ENCODE peak calls at places on chromosomes 13 and 19, in eight cellular contexts. E is hippocampal formation, N is neuronal stem cell, B is KG1, K is T follicular helper cell, Q is HFFc6, I is EH, W is NCI-H1048. Z is an unnamed sample.

GRCh38 chr19:23597661-23598060 is 89.4 kb downstream of the ZNF675 start:
- DNase-seq in E (no peak), N (no peak), B (no peak), K (no peak), Q (no peak), I (no peak), W (no peak), Z (no peak)

GRCh38 chr13:98691360-98691759 is 61.1 kb downstream of the SLC15A1 start:
- DNase-seq in E (no peak), N (no peak), B (no peak), K (no peak), Q (no peak), I (no peak), W (no peak), Z (no peak)

GRCh38 chr19:7395360-7395781 is 46.6 kb downstream of the ARHGEF18 start:
- DNase-seq in E (no peak), N (no peak), B (no peak), K (no peak), Q (peak; percentile 7), I (peak; percentile 25), W (no peak), Z (no peak)

GRCh38 chr19:1312732-1313694 is 27.3 kb downstream of the EFNA2 start:
- DNase-seq in E (no peak), N (no peak), B (no peak), K (no peak), Q (peak; percentile 30), I (peak; percentile 64), W (no peak), Z (no peak)

GRCh38 chr13:100600915-100601314 is 12.3 kb upstream of the GGACT start:
- DNase-seq in E (no peak), N (no peak), B (no peak), K (no peak), Q (no peak), I (no peak), W (no peak), Z (no peak)

GRCh38 chr19:18091217-18091608 is 4.5 kb upstream of the IL12RB1 start:
- DNase-seq in E (no peak), N (no peak), B (peak; percentile 28), K (peak; percentile 72), Q (no peak), I (no peak), W (no peak), Z (peak; percentile 79)

GRCh38 chr19:29129148-29129547 is 83.8 kb downstream of the UQCRFS1 start:
- DNase-seq in E (no peak), N (no peak), B (no peak), K (no peak), Q (no peak), I (no peak), W (no peak), Z (no peak)

GRCh38 chr13:30312859-30313258 is 5.5 kb upstream of the KATNAL1 start:
- DNase-seq in E (no peak), N (no peak), B (no peak), K (no peak), Q (no peak), I (peak; percentile 76), W (no peak), Z (no peak)

GRCh38 chr13:46643165-46643777 is 90.3 kb downstream of the LRCH1 start:
- DNase-seq in E (no peak), N (no peak), B (no peak), K (no peak), Q (no peak), I (no peak), W (no peak), Z (no peak)

GRCh38 chr19:40424637-40425449 is 949 bp downstream of the SERTAD1 start:
- DNase-seq in E (no peak), N (no peak), B (no peak), K (no peak), Q (no peak), I (peak; percentile 46), W (no peak), Z (peak; percentile 25)

GRCh38 chr19:45091031-45091918 is 1.7 kb upstream of the PPP1R37 start:
- DNase-seq in E (peak; percentile 98), N (peak; percentile 99), B (no peak), K (peak; percentile 95), Q (peak; percentile 99), I (peak; percentile 98), W (peak; percentile 98), Z (peak; percentile 96)

GRCh38 chr13:25901460-25902376 is 150.1 kb downstream of the SHISA2 start:
- DNase-seq in E (no peak), N (no peak), B (no peak), K (peak; percentile 34), Q (no peak), I (no peak), W (no peak), Z (peak; percentile 60)

GRCh38 chr13:73898276-73898675 is 235.9 kb downstream of the KLF12 start:
- DNase-seq in E (no peak), N (no peak), B (no peak), K (no peak), Q (peak; percentile 79), I (peak; percentile 88), W (no peak), Z (no peak)

GRCh38 chr19:4932711-4933110 is 23.4 kb downstream of the UHRF1 start:
- DNase-seq in E (no peak), N (no peak), B (no peak), K (no peak), Q (no peak), I (no peak), W (no peak), Z (no peak)

GRCh38 chr13:73945371-73945770 is 188.8 kb downstream of the KLF12 start:
- DNase-seq in E (no peak), N (no peak), B (no peak), K (no peak), Q (no peak), I (no peak), W (no peak), Z (no peak)

GRCh38 chr19:39196860-39197562 is at the start of gene NCCRP1:
- DNase-seq in E (no peak), N (peak; percentile 62), B (no peak), K (no peak), Q (no peak), I (no peak), W (no peak), Z (no peak)

GRCh38 chr13:47831265-47831664 is 169.8 kb downstream of the SUCLA2 start:
- DNase-seq in E (no peak), N (no peak), B (no peak), K (no peak), Q (no peak), I (no peak), W (no peak), Z (no peak)

GRCh38 chr19:10776900-10777650 is 58.9 kb downstream of the TMED1 start:
- DNase-seq in E (no peak), N (no peak), B (no peak), K (no peak), Q (no peak), I (no peak), W (no peak), Z (no peak)

GRCh38 chr19:5028229-5028886 is 59.4 kb downstream of the KDM4B start:
- DNase-seq in E (no peak), N (no peak), B (no peak), K (no peak), Q (no peak), I (no peak), W (no peak), Z (no peak)

GRCh38 chr13:100650321-100650720 is 24.3 kb downstream of the TMTC4 start:
- DNase-seq in E (peak; percentile 88), N (no peak), B (no peak), K (no peak), Q (no peak), I (no peak), W (no peak), Z (no peak)

GRCh38 chr13:110408286-110408685 is 101.2 kb downstream of the COL4A2 start:
- DNase-seq in E (no peak), N (no peak), B (no peak), K (no peak), Q (no peak), I (no peak), W (no peak), Z (no peak)

GRCh38 chr19:14440049-14440448 is 6.9 kb downstream of the PKN1 start:
- DNase-seq in E (peak; percentile 53), N (no peak), B (peak; percentile 90), K (peak; percentile 59), Q (no peak), I (no peak), W (no peak), Z (peak; percentile 63)

GRCh38 chr19:39498262-39499081 is at the start of gene DLL3:
- DNase-seq in E (no peak), N (no peak), B (no peak), K (no peak), Q (peak; percentile 40), I (peak; percentile 47), W (no peak), Z (no peak)

GRCh38 chr13:21594715-21595545 is 9.0 kb downstream of the MICU2 start:
- DNase-seq in E (no peak), N (no peak), B (no peak), K (no peak), Q (no peak), I (no peak), W (no peak), Z (no peak)

GRCh38 chr13:103145476-103145875 is 79.3 kb upstream of the SLC10A2 start:
- DNase-seq in E (no peak), N (no peak), B (no peak), K (no peak), Q (no peak), I (no peak), W (no peak), Z (no peak)

GRCh38 chr13:73235385-73235784 is 176.6 kb downstream of the KLF5 start:
- DNase-seq in E (no peak), N (no peak), B (no peak), K (no peak), Q (no peak), I (no peak), W (no peak), Z (no peak)

GRCh38 chr13:21011378-21011777 is 50.0 kb downstream of the LATS2 start:
- DNase-seq in E (no peak), N (no peak), B (no peak), K (no peak), Q (no peak), I (peak; percentile 44), W (no peak), Z (no peak)

GRCh38 chr13:54185785-54186184 is 1157.2 kb downstream of the OLFM4 start:
- DNase-seq in E (no peak), N (peak; percentile 52), B (no peak), K (no peak), Q (no peak), I (no peak), W (no peak), Z (no peak)

GRCh38 chr19:56507446-56508281 is at the start of gene ZNF471:
- DNase-seq in E (peak; percentile 97), N (peak; percentile 97), B (peak; percentile 98), K (peak; percentile 55), Q (peak; percentile 91), I (peak; percentile 98), W (peak; percentile 76), Z (peak; percentile 61)

GRCh38 chr13:64723735-64724134 is 2506.4 kb downstream of the PCDH9 start:
- DNase-seq in E (no peak), N (no peak), B (no peak), K (no peak), Q (peak; percentile 95), I (peak; percentile 96), W (no peak), Z (no peak)

GRCh38 chr19:42433503-42434260 is 6.5 kb upstream of the LIPE start:
- DNase-seq in E (peak; percentile 72), N (peak; percentile 78), B (no peak), K (peak; percentile 52), Q (peak; percentile 18), I (peak; percentile 48), W (no peak), Z (peak; percentile 67)

GRCh38 chr13:76754414-76754813 is 131.8 kb downstream of the KCTD12 start:
- DNase-seq in E (no peak), N (no peak), B (no peak), K (no peak), Q (no peak), I (no peak), W (no peak), Z (no peak)

GRCh38 chr13:93875527-93875926 is 604.0 kb downstream of the DCT start:
- DNase-seq in E (no peak), N (no peak), B (no peak), K (no peak), Q (peak; percentile 57), I (peak; percentile 18), W (no peak), Z (no peak)

GRCh38 chr19:31718041-31718440 is 368.8 kb upstream of the TSHZ3 start:
- DNase-seq in E (no peak), N (no peak), B (no peak), K (no peak), Q (no peak), I (no peak), W (peak; percentile 5), Z (no peak)